ENCODE peak calls at places on chromosome 11, in seven cellular contexts. N, K, R, E, Z, S and I are unnamed samples.

GRCh38 chr11:122322369-122322768 is 206.4 kb upstream of the BLID start:
- DNase-seq in Z (no peak), S (peak; percentile 61), K (no peak), N (no peak), R (no peak), E (no peak), I (no peak)

GRCh38 chr11:95100191-95100648 is 10.6 kb downstream of the ENDOD1 start:
- DNase-seq in S (no peak), K (no peak), Z (no peak), N (no peak), R (no peak), E (no peak), I (no peak)

GRCh38 chr11:8814209-8814922 is 96.6 kb upstream of the AKIP1 start:
- DNase-seq in N (no peak), S (no peak), Z (no peak), R (no peak), K (no peak), E (no peak), I (no peak)

GRCh38 chr11:114284914-114285313 is 11.3 kb upstream of the NNMT start:
- DNase-seq in R (no peak), K (no peak), E (no peak), Z (no peak), S (no peak), N (no peak), I (no peak)

GRCh38 chr11:119134389-119134978 is 13.1 kb downstream of the HINFP start:
- DNase-seq in S (peak; percentile 30), Z (no peak), R (no peak), E (no peak), K (peak; percentile 23), N (no peak), I (no peak)

GRCh38 chr11:1381793-1382425 is 7.8 kb upstream of the BRSK2 start:
- DNase-seq in E (no peak), Z (no peak), S (no peak), R (no peak), N (no peak), K (peak; percentile 20), I (no peak)

GRCh38 chr11:63560506-63561179 is 2.5 kb downstream of the PLAAT2 start:
- DNase-seq in S (no peak), E (no peak), K (peak; percentile 70), Z (no peak), R (no peak), N (no peak), I (no peak)

GRCh38 chr11:18836415-18836814 is 44.8 kb upstream of the PTPN5 start:
- DNase-seq in Z (no peak), N (no peak), K (no peak), E (no peak), R (no peak), S (no peak), I (no peak)

GRCh38 chr11:114141863-114142590 is 82.5 kb downstream of the ZBTB16 start:
- DNase-seq in S (no peak), K (no peak), N (no peak), R (no peak), Z (no peak), E (no peak), I (peak; percentile 89)